ENCODE peak calls at places on chromosomes 2 and 18, in five cellular contexts. One of them, this sample, is unnamed.

GRCh38 chr2:229673676-229674075 is 40.7 kb downstream of the DNER start:
- DNase-seq in upper lobe of right lung: no peak
- DNase-seq in NCI-H774: peak
- DNase-seq in caudate nucleus: no peak
- DNase-seq in NCI-H2081: peak
- DNase-seq in this sample: no peak

GRCh38 chr2:132999421-132999820 is 329.4 kb upstream of the LYPD1 start:
- DNase-seq in upper lobe of right lung: no peak
- DNase-seq in NCI-H774: no peak
- DNase-seq in caudate nucleus: no peak
- DNase-seq in NCI-H2081: no peak
- DNase-seq in this sample: no peak

GRCh38 chr2:20016346-20016745 is 3.9 kb upstream of the MATN3 start:
- DNase-seq in upper lobe of right lung: no peak
- DNase-seq in NCI-H774: no peak
- DNase-seq in caudate nucleus: no peak
- DNase-seq in NCI-H2081: no peak
- DNase-seq in this sample: no peak

GRCh38 chr2:172507199-172507598 is 48.7 kb upstream of the PDK1 start:
- DNase-seq in upper lobe of right lung: no peak
- DNase-seq in NCI-H774: no peak
- DNase-seq in caudate nucleus: no peak
- DNase-seq in NCI-H2081: no peak
- DNase-seq in this sample: no peak

GRCh38 chr18:23302852-23303527 is 150.1 kb upstream of the RIOK3 start:
- DNase-seq in upper lobe of right lung: no peak
- DNase-seq in NCI-H774: no peak
- DNase-seq in caudate nucleus: no peak
- DNase-seq in NCI-H2081: no peak
- DNase-seq in this sample: peak

GRCh38 chr2:231727621-231728020 is 19.3 kb downstream of the PTMA start:
- DNase-seq in upper lobe of right lung: no peak
- DNase-seq in NCI-H774: no peak
- DNase-seq in caudate nucleus: no peak
- DNase-seq in NCI-H2081: no peak
- DNase-seq in this sample: no peak

GRCh38 chr2:13413989-13414388 is 697.3 kb downstream of the TRIB2 start:
- DNase-seq in upper lobe of right lung: no peak
- DNase-seq in NCI-H774: no peak
- DNase-seq in caudate nucleus: no peak
- DNase-seq in NCI-H2081: peak
- DNase-seq in this sample: no peak

GRCh38 chr2:37318401-37318800 is 6.2 kb downstream of the PRKD3 start:
- DNase-seq in upper lobe of right lung: no peak
- DNase-seq in NCI-H774: no peak
- DNase-seq in caudate nucleus: no peak
- DNase-seq in NCI-H2081: no peak
- DNase-seq in this sample: no peak

GRCh38 chr2:172375247-172375646 is 52.1 kb upstream of the ITGA6 start:
- DNase-seq in upper lobe of right lung: no peak
- DNase-seq in NCI-H774: no peak
- DNase-seq in caudate nucleus: no peak
- DNase-seq in NCI-H2081: no peak
- DNase-seq in this sample: no peak

GRCh38 chr2:113216321-113216720 is 42.5 kb downstream of the PSD4 start:
- DNase-seq in upper lobe of right lung: no peak
- DNase-seq in NCI-H774: no peak
- DNase-seq in caudate nucleus: no peak
- DNase-seq in NCI-H2081: no peak
- DNase-seq in this sample: no peak

GRCh38 chr2:85601771-85602475 is 575 bp downstream of the TMEM150A start:
- DNase-seq in upper lobe of right lung: peak
- DNase-seq in NCI-H774: no peak
- DNase-seq in caudate nucleus: peak
- DNase-seq in NCI-H2081: no peak
- DNase-seq in this sample: no peak

GRCh38 chr2:207530160-207531023 is 630 bp downstream of the CREB1 start:
- DNase-seq in upper lobe of right lung: peak
- DNase-seq in NCI-H774: no peak
- DNase-seq in caudate nucleus: peak
- DNase-seq in NCI-H2081: peak
- DNase-seq in this sample: no peak

GRCh38 chr2:169363570-169364150 is 1.3 kb upstream of the LRP2 start:
- DNase-seq in upper lobe of right lung: peak
- DNase-seq in NCI-H774: peak
- DNase-seq in caudate nucleus: no peak
- DNase-seq in NCI-H2081: peak
- DNase-seq in this sample: no peak

GRCh38 chr2:197297262-197297661 is 13.3 kb downstream of the ANKRD44 start:
- DNase-seq in upper lobe of right lung: no peak
- DNase-seq in NCI-H774: no peak
- DNase-seq in caudate nucleus: no peak
- DNase-seq in NCI-H2081: no peak
- DNase-seq in this sample: no peak

GRCh38 chr2:2837768-2838547 is 506.9 kb upstream of the MYT1L start:
- DNase-seq in upper lobe of right lung: no peak
- DNase-seq in NCI-H774: no peak
- DNase-seq in caudate nucleus: no peak
- DNase-seq in NCI-H2081: no peak
- DNase-seq in this sample: no peak

GRCh38 chr2:139790807-139791206 is 1010.6 kb upstream of the NXPH2 start:
- DNase-seq in upper lobe of right lung: no peak
- DNase-seq in NCI-H774: no peak
- DNase-seq in caudate nucleus: no peak
- DNase-seq in NCI-H2081: peak
- DNase-seq in this sample: peak

GRCh38 chr18:33923980-33924379 is 300.7 kb downstream of the NOL4 start:
- DNase-seq in upper lobe of right lung: no peak
- DNase-seq in NCI-H774: peak
- DNase-seq in caudate nucleus: no peak
- DNase-seq in NCI-H2081: peak
- DNase-seq in this sample: no peak

GRCh38 chr18:5294113-5294617 is 1.4 kb downstream of the ZBTB14 start:
- DNase-seq in upper lobe of right lung: peak
- DNase-seq in NCI-H774: no peak
- DNase-seq in caudate nucleus: no peak
- DNase-seq in NCI-H2081: no peak
- DNase-seq in this sample: no peak

GRCh38 chr18:63320041-63320689 is 596 bp upstream of the BCL2 start:
- DNase-seq in upper lobe of right lung: peak
- DNase-seq in NCI-H774: peak
- DNase-seq in caudate nucleus: peak
- DNase-seq in NCI-H2081: peak
- DNase-seq in this sample: no peak

GRCh38 chr2:237577956-237578870 is 11.8 kb downstream of the PRLH start:
- DNase-seq in upper lobe of right lung: peak
- DNase-seq in NCI-H774: no peak
- DNase-seq in caudate nucleus: no peak
- DNase-seq in NCI-H2081: no peak
- DNase-seq in this sample: no peak

GRCh38 chr2:105554235-105554634 is 155.4 kb upstream of the FHL2 start:
- DNase-seq in upper lobe of right lung: no peak
- DNase-seq in NCI-H774: no peak
- DNase-seq in caudate nucleus: no peak
- DNase-seq in NCI-H2081: no peak
- DNase-seq in this sample: no peak

GRCh38 chr2:176534798-176535479 is 265.7 kb downstream of the MTX2 start:
- DNase-seq in upper lobe of right lung: no peak
- DNase-seq in NCI-H774: peak
- DNase-seq in caudate nucleus: no peak
- DNase-seq in NCI-H2081: peak
- DNase-seq in this sample: no peak

GRCh38 chr18:40851014-40851429 is 1104.0 kb upstream of the PIK3C3 start:
- DNase-seq in upper lobe of right lung: no peak
- DNase-seq in NCI-H774: no peak
- DNase-seq in caudate nucleus: no peak
- DNase-seq in NCI-H2081: no peak
- DNase-seq in this sample: no peak

GRCh38 chr2:31267437-31268120 is 33.6 kb downstream of the EHD3 start:
- DNase-seq in upper lobe of right lung: no peak
- DNase-seq in NCI-H774: no peak
- DNase-seq in caudate nucleus: no peak
- DNase-seq in NCI-H2081: no peak
- DNase-seq in this sample: no peak

GRCh38 chr2:85706604-85707296 is 12.6 kb downstream of the GNLY start:
- DNase-seq in upper lobe of right lung: peak
- DNase-seq in NCI-H774: no peak
- DNase-seq in caudate nucleus: no peak
- DNase-seq in NCI-H2081: no peak
- DNase-seq in this sample: no peak

GRCh38 chr18:13680612-13681011 is 45.7 kb downstream of the FAM210A start:
- DNase-seq in upper lobe of right lung: no peak
- DNase-seq in NCI-H774: no peak
- DNase-seq in caudate nucleus: no peak
- DNase-seq in NCI-H2081: no peak
- DNase-seq in this sample: no peak

GRCh38 chr2:150259746-150260145 is 227.7 kb downstream of the RND3 start:
- DNase-seq in upper lobe of right lung: no peak
- DNase-seq in NCI-H774: no peak
- DNase-seq in caudate nucleus: no peak
- DNase-seq in NCI-H2081: no peak
- DNase-seq in this sample: no peak

GRCh38 chr2:109516445-109517117 is 97.2 kb downstream of the SEPTIN10 start:
- DNase-seq in upper lobe of right lung: peak
- DNase-seq in NCI-H774: peak
- DNase-seq in caudate nucleus: no peak
- DNase-seq in NCI-H2081: peak
- DNase-seq in this sample: no peak